ENCODE peak calls at places on chromosomes 12 and 14, in nine cellular contexts. One of them, this sample, is unnamed.
A peak's percentile ranks its signal among the peaks of the same experiment; 100 is the strongest.

GRCh38 chr12:11730299-11731041 is 81.0 kb downstream of the ETV6 start:
- DNase-seq in Kasumi-1: no peak
- DNase-seq in HT-29: peak; percentile 98
- DNase-seq in T-helper 1 cell: no peak
- DNase-seq in AG10803: no peak
- DNase-seq in germinal center: peak; percentile 63
- DNase-seq in tibial nerve: no peak
- DNase-seq in A549: no peak
- DNase-seq in stimulated activated CD8-positive, alpha-beta memory T cell treated with anti-CD3 and anti-CD28 coated beads, Interleukin-7, amount 100 ng/mL, for 1 hour: no peak
- DNase-seq in this sample: no peak

GRCh38 chr14:32469388-32470160 is 140.5 kb downstream of the AKAP6 start:
- DNase-seq in Kasumi-1: peak; percentile 62
- DNase-seq in HT-29: no peak
- DNase-seq in T-helper 1 cell: peak; percentile 4
- DNase-seq in AG10803: peak; percentile 73
- DNase-seq in germinal center: no peak
- DNase-seq in tibial nerve: no peak
- DNase-seq in A549: peak; percentile 55
- DNase-seq in stimulated activated CD8-positive, alpha-beta memory T cell treated with anti-CD3 and anti-CD28 coated beads, Interleukin-7, amount 100 ng/mL, for 1 hour: no peak
- DNase-seq in this sample: no peak

GRCh38 chr14:64879635-64880381 is at the start of gene SPTB:
- DNase-seq in Kasumi-1: no peak
- DNase-seq in HT-29: no peak
- DNase-seq in T-helper 1 cell: peak; percentile 24
- DNase-seq in AG10803: no peak
- DNase-seq in germinal center: peak; percentile 67
- DNase-seq in tibial nerve: no peak
- DNase-seq in A549: no peak
- DNase-seq in stimulated activated CD8-positive, alpha-beta memory T cell treated with anti-CD3 and anti-CD28 coated beads, Interleukin-7, amount 100 ng/mL, for 1 hour: peak; percentile 23
- DNase-seq in this sample: peak; percentile 45

GRCh38 chr12:90984114-90984513 is 20.7 kb downstream of the EPYC start:
- DNase-seq in Kasumi-1: no peak
- DNase-seq in HT-29: no peak
- DNase-seq in T-helper 1 cell: no peak
- DNase-seq in AG10803: no peak
- DNase-seq in germinal center: no peak
- DNase-seq in tibial nerve: no peak
- DNase-seq in A549: no peak
- DNase-seq in stimulated activated CD8-positive, alpha-beta memory T cell treated with anti-CD3 and anti-CD28 coated beads, Interleukin-7, amount 100 ng/mL, for 1 hour: no peak
- DNase-seq in this sample: no peak

GRCh38 chr12:87259405-87259804 is 769.8 kb downstream of the C12orf50 start:
- DNase-seq in Kasumi-1: no peak
- DNase-seq in HT-29: no peak
- DNase-seq in T-helper 1 cell: no peak
- DNase-seq in AG10803: no peak
- DNase-seq in germinal center: no peak
- DNase-seq in tibial nerve: no peak
- DNase-seq in A549: no peak
- DNase-seq in stimulated activated CD8-positive, alpha-beta memory T cell treated with anti-CD3 and anti-CD28 coated beads, Interleukin-7, amount 100 ng/mL, for 1 hour: no peak
- DNase-seq in this sample: no peak

GRCh38 chr14:95862243-95862642 is 14.4 kb upstream of the TUNAR start:
- DNase-seq in Kasumi-1: no peak
- DNase-seq in HT-29: no peak
- DNase-seq in T-helper 1 cell: no peak
- DNase-seq in AG10803: no peak
- DNase-seq in germinal center: no peak
- DNase-seq in tibial nerve: no peak
- DNase-seq in A549: no peak
- DNase-seq in stimulated activated CD8-positive, alpha-beta memory T cell treated with anti-CD3 and anti-CD28 coated beads, Interleukin-7, amount 100 ng/mL, for 1 hour: no peak
- DNase-seq in this sample: no peak

GRCh38 chr14:33986804-33987203 is 35.9 kb upstream of the EGLN3 start:
- DNase-seq in Kasumi-1: no peak
- DNase-seq in HT-29: peak; percentile 55
- DNase-seq in T-helper 1 cell: no peak
- DNase-seq in AG10803: peak; percentile 86
- DNase-seq in germinal center: no peak
- DNase-seq in tibial nerve: no peak
- DNase-seq in A549: peak; percentile 87
- DNase-seq in stimulated activated CD8-positive, alpha-beta memory T cell treated with anti-CD3 and anti-CD28 coated beads, Interleukin-7, amount 100 ng/mL, for 1 hour: no peak
- DNase-seq in this sample: no peak

GRCh38 chr12:124093297-124093696 is 120.3 kb downstream of the ZNF664 start:
- DNase-seq in Kasumi-1: no peak
- DNase-seq in HT-29: no peak
- DNase-seq in T-helper 1 cell: no peak
- DNase-seq in AG10803: no peak
- DNase-seq in germinal center: no peak
- DNase-seq in tibial nerve: no peak
- DNase-seq in A549: no peak
- DNase-seq in stimulated activated CD8-positive, alpha-beta memory T cell treated with anti-CD3 and anti-CD28 coated beads, Interleukin-7, amount 100 ng/mL, for 1 hour: no peak
- DNase-seq in this sample: no peak

GRCh38 chr12:111767362-111768158 is 827 bp downstream of the ALDH2 start:
- DNase-seq in Kasumi-1: no peak
- DNase-seq in HT-29: no peak
- DNase-seq in T-helper 1 cell: no peak
- DNase-seq in AG10803: peak; percentile 32
- DNase-seq in germinal center: no peak
- DNase-seq in tibial nerve: no peak
- DNase-seq in A549: peak; percentile 67
- DNase-seq in stimulated activated CD8-positive, alpha-beta memory T cell treated with anti-CD3 and anti-CD28 coated beads, Interleukin-7, amount 100 ng/mL, for 1 hour: no peak
- DNase-seq in this sample: no peak

GRCh38 chr12:30822385-30823139 is 67.8 kb upstream of the CAPRIN2 start:
- DNase-seq in Kasumi-1: peak; percentile 75
- DNase-seq in HT-29: peak; percentile 41
- DNase-seq in T-helper 1 cell: peak; percentile 30
- DNase-seq in AG10803: peak; percentile 27
- DNase-seq in germinal center: peak; percentile 30
- DNase-seq in tibial nerve: peak; percentile 63
- DNase-seq in A549: peak; percentile 52
- DNase-seq in stimulated activated CD8-positive, alpha-beta memory T cell treated with anti-CD3 and anti-CD28 coated beads, Interleukin-7, amount 100 ng/mL, for 1 hour: no peak
- DNase-seq in this sample: no peak

GRCh38 chr12:102543494-102543893 is 63.1 kb upstream of the IGF1 start:
- DNase-seq in Kasumi-1: no peak
- DNase-seq in HT-29: peak; percentile 17
- DNase-seq in T-helper 1 cell: no peak
- DNase-seq in AG10803: peak; percentile 50
- DNase-seq in germinal center: no peak
- DNase-seq in tibial nerve: no peak
- DNase-seq in A549: no peak
- DNase-seq in stimulated activated CD8-positive, alpha-beta memory T cell treated with anti-CD3 and anti-CD28 coated beads, Interleukin-7, amount 100 ng/mL, for 1 hour: no peak
- DNase-seq in this sample: no peak

GRCh38 chr12:89701606-89702206 is 6.9 kb downstream of the ATP2B1 start:
- DNase-seq in Kasumi-1: no peak
- DNase-seq in HT-29: no peak
- DNase-seq in T-helper 1 cell: no peak
- DNase-seq in AG10803: no peak
- DNase-seq in germinal center: no peak
- DNase-seq in tibial nerve: no peak
- DNase-seq in A549: peak; percentile 26
- DNase-seq in stimulated activated CD8-positive, alpha-beta memory T cell treated with anti-CD3 and anti-CD28 coated beads, Interleukin-7, amount 100 ng/mL, for 1 hour: no peak
- DNase-seq in this sample: no peak

GRCh38 chr14:104979758-104980591 is 1.8 kb upstream of the AHNAK2 start:
- DNase-seq in Kasumi-1: no peak
- DNase-seq in HT-29: peak; percentile 61
- DNase-seq in T-helper 1 cell: no peak
- DNase-seq in AG10803: no peak
- DNase-seq in germinal center: no peak
- DNase-seq in tibial nerve: no peak
- DNase-seq in A549: peak; percentile 67
- DNase-seq in stimulated activated CD8-positive, alpha-beta memory T cell treated with anti-CD3 and anti-CD28 coated beads, Interleukin-7, amount 100 ng/mL, for 1 hour: no peak
- DNase-seq in this sample: no peak

GRCh38 chr14:58690801-58691516 is 53.2 kb downstream of the DACT1 start:
- DNase-seq in Kasumi-1: no peak
- DNase-seq in HT-29: peak; percentile 10
- DNase-seq in T-helper 1 cell: no peak
- DNase-seq in AG10803: no peak
- DNase-seq in germinal center: no peak
- DNase-seq in tibial nerve: no peak
- DNase-seq in A549: no peak
- DNase-seq in stimulated activated CD8-positive, alpha-beta memory T cell treated with anti-CD3 and anti-CD28 coated beads, Interleukin-7, amount 100 ng/mL, for 1 hour: no peak
- DNase-seq in this sample: no peak

GRCh38 chr14:102187044-102187443 is 47.3 kb downstream of the WDR20 start:
- DNase-seq in Kasumi-1: no peak
- DNase-seq in HT-29: peak; percentile 32
- DNase-seq in T-helper 1 cell: no peak
- DNase-seq in AG10803: peak; percentile 84
- DNase-seq in germinal center: no peak
- DNase-seq in tibial nerve: no peak
- DNase-seq in A549: peak; percentile 34
- DNase-seq in stimulated activated CD8-positive, alpha-beta memory T cell treated with anti-CD3 and anti-CD28 coated beads, Interleukin-7, amount 100 ng/mL, for 1 hour: no peak
- DNase-seq in this sample: no peak

GRCh38 chr12:52385226-52385702 is at the start of gene KRT84:
- DNase-seq in Kasumi-1: no peak
- DNase-seq in HT-29: no peak
- DNase-seq in T-helper 1 cell: no peak
- DNase-seq in AG10803: no peak
- DNase-seq in germinal center: no peak
- DNase-seq in tibial nerve: no peak
- DNase-seq in A549: no peak
- DNase-seq in stimulated activated CD8-positive, alpha-beta memory T cell treated with anti-CD3 and anti-CD28 coated beads, Interleukin-7, amount 100 ng/mL, for 1 hour: no peak
- DNase-seq in this sample: no peak

GRCh38 chr14:61537567-61538463 is 157.5 kb upstream of the HIF1A start:
- DNase-seq in Kasumi-1: no peak
- DNase-seq in HT-29: peak; percentile 87
- DNase-seq in T-helper 1 cell: peak; percentile 53
- DNase-seq in AG10803: peak; percentile 90
- DNase-seq in germinal center: no peak
- DNase-seq in tibial nerve: no peak
- DNase-seq in A549: peak; percentile 93
- DNase-seq in stimulated activated CD8-positive, alpha-beta memory T cell treated with anti-CD3 and anti-CD28 coated beads, Interleukin-7, amount 100 ng/mL, for 1 hour: no peak
- DNase-seq in this sample: no peak

GRCh38 chr14:22098435-22098834 is 424.8 kb upstream of the OR4E1 start:
- DNase-seq in Kasumi-1: no peak
- DNase-seq in HT-29: no peak
- DNase-seq in T-helper 1 cell: no peak
- DNase-seq in AG10803: no peak
- DNase-seq in germinal center: no peak
- DNase-seq in tibial nerve: no peak
- DNase-seq in A549: no peak
- DNase-seq in stimulated activated CD8-positive, alpha-beta memory T cell treated with anti-CD3 and anti-CD28 coated beads, Interleukin-7, amount 100 ng/mL, for 1 hour: no peak
- DNase-seq in this sample: no peak

GRCh38 chr14:91371011-91371989 is 46.3 kb downstream of the CCDC88C start:
- DNase-seq in Kasumi-1: no peak
- DNase-seq in HT-29: no peak
- DNase-seq in T-helper 1 cell: peak; percentile 39
- DNase-seq in AG10803: no peak
- DNase-seq in germinal center: no peak
- DNase-seq in tibial nerve: no peak
- DNase-seq in A549: no peak
- DNase-seq in stimulated activated CD8-positive, alpha-beta memory T cell treated with anti-CD3 and anti-CD28 coated beads, Interleukin-7, amount 100 ng/mL, for 1 hour: no peak
- DNase-seq in this sample: no peak

GRCh38 chr12:122730215-122731014 is at the start of gene HCAR1:
- DNase-seq in Kasumi-1: no peak
- DNase-seq in HT-29: peak; percentile 88
- DNase-seq in T-helper 1 cell: peak; percentile 87
- DNase-seq in AG10803: peak; percentile 5
- DNase-seq in germinal center: no peak
- DNase-seq in tibial nerve: no peak
- DNase-seq in A549: no peak
- DNase-seq in stimulated activated CD8-positive, alpha-beta memory T cell treated with anti-CD3 and anti-CD28 coated beads, Interleukin-7, amount 100 ng/mL, for 1 hour: no peak
- DNase-seq in this sample: no peak

GRCh38 chr14:22276913-22277816 is 311.9 kb downstream of the DAD1 start:
- DNase-seq in Kasumi-1: peak; percentile 60
- DNase-seq in HT-29: peak; percentile 22
- DNase-seq in T-helper 1 cell: no peak
- DNase-seq in AG10803: peak; percentile 18
- DNase-seq in germinal center: peak; percentile 14
- DNase-seq in tibial nerve: no peak
- DNase-seq in A549: peak; percentile 25
- DNase-seq in stimulated activated CD8-positive, alpha-beta memory T cell treated with anti-CD3 and anti-CD28 coated beads, Interleukin-7, amount 100 ng/mL, for 1 hour: no peak
- DNase-seq in this sample: no peak

GRCh38 chr12:116964004-116964739 is 53.4 kb downstream of the FBXW8 start:
- DNase-seq in Kasumi-1: no peak
- DNase-seq in HT-29: no peak
- DNase-seq in T-helper 1 cell: no peak
- DNase-seq in AG10803: no peak
- DNase-seq in germinal center: no peak
- DNase-seq in tibial nerve: no peak
- DNase-seq in A549: no peak
- DNase-seq in stimulated activated CD8-positive, alpha-beta memory T cell treated with anti-CD3 and anti-CD28 coated beads, Interleukin-7, amount 100 ng/mL, for 1 hour: no peak
- DNase-seq in this sample: no peak

GRCh38 chr12:88960213-88960878 is 380.1 kb upstream of the KITLG start:
- DNase-seq in Kasumi-1: peak; percentile 55
- DNase-seq in HT-29: peak; percentile 54
- DNase-seq in T-helper 1 cell: no peak
- DNase-seq in AG10803: peak; percentile 17
- DNase-seq in germinal center: no peak
- DNase-seq in tibial nerve: no peak
- DNase-seq in A549: no peak
- DNase-seq in stimulated activated CD8-positive, alpha-beta memory T cell treated with anti-CD3 and anti-CD28 coated beads, Interleukin-7, amount 100 ng/mL, for 1 hour: no peak
- DNase-seq in this sample: no peak

This sample was measured in T-helper 22 cell.